ENCODE peak calls at places on chromosomes 6 and 20, in nine cellular contexts. N, H, B, I, W, Z, R, G and P are unnamed samples.

GRCh38 chr6:151763303-151763702 is 44.2 kb upstream of the ESR1 start:
- DNase-seq in R (no peak), H (no peak), B (no peak), Z (no peak), G (no peak), I (no peak), N (no peak), W (no peak), P (peak; percentile 34)

GRCh38 chr6:99341862-99342455 is 7.5 kb downstream of the FAXC start:
- DNase-seq in G (no peak), I (no peak), Z (no peak), N (no peak), H (no peak), R (no peak), B (no peak), W (no peak), P (no peak)

GRCh38 chr6:37285861-37286311 is 27.9 kb upstream of the TMEM217 start:
- DNase-seq in G (no peak), R (no peak), N (no peak), B (no peak), W (no peak), H (no peak), Z (peak; percentile 42), I (no peak), P (no peak)

GRCh38 chr20:51584737-51585136 is 42.2 kb upstream of the NFATC2 start:
- DNase-seq in W (no peak), I (no peak), R (no peak), B (no peak), G (no peak), Z (no peak), N (no peak), H (no peak), P (no peak)

GRCh38 chr6:45021652-45022051 is 306.5 kb upstream of the RUNX2 start:
- DNase-seq in Z (no peak), G (no peak), I (no peak), R (no peak), N (no peak), W (no peak), B (no peak), H (no peak), P (no peak)

GRCh38 chr20:23048283-23049200 is 930 bp downstream of the THBD start:
- DNase-seq in H (peak; percentile 36), I (no peak), N (no peak), G (peak; percentile 72), R (no peak), W (no peak), B (peak; percentile 62), Z (peak; percentile 53), P (peak; percentile 78)

GRCh38 chr6:148147431-148147830 is 195.2 kb upstream of the SASH1 start:
- DNase-seq in H (no peak), I (no peak), G (no peak), B (no peak), N (no peak), Z (no peak), W (no peak), R (no peak), P (no peak)

GRCh38 chr6:128000363-128000762 is 99.5 kb upstream of the THEMIS start:
- DNase-seq in H (no peak), Z (no peak), G (no peak), N (no peak), R (no peak), B (no peak), W (no peak), I (no peak), P (no peak)

GRCh38 chr6:116531675-116532570 is 13.6 kb downstream of the TRAPPC3L start:
- DNase-seq in G (peak; percentile 73), N (peak; percentile 31), B (peak; percentile 69), R (peak; percentile 65), I (peak; percentile 61), W (no peak), H (peak; percentile 63), Z (peak; percentile 63), P (peak; percentile 77)

GRCh38 chr6:139154885-139155547 is 20.1 kb downstream of the HECA start:
- DNase-seq in I (no peak), G (no peak), R (no peak), N (no peak), B (no peak), Z (no peak), H (no peak), W (no peak), P (no peak)

GRCh38 chr20:58439974-58440767 is 51.1 kb downstream of the VAPB start:
- DNase-seq in I (no peak), H (no peak), B (no peak), W (no peak), N (no peak), G (no peak), R (no peak), Z (no peak), P (no peak)

GRCh38 chr6:51717477-51717876 is 369.9 kb downstream of the PKHD1 start:
- DNase-seq in W (no peak), B (no peak), H (no peak), N (no peak), R (no peak), G (no peak), I (no peak), Z (no peak), P (no peak)

GRCh38 chr6:126625019-126625418 is 285.1 kb downstream of the CENPW start:
- DNase-seq in I (peak; percentile 29), R (no peak), B (peak; percentile 58), G (peak; percentile 50), W (no peak), Z (no peak), H (no peak), N (no peak), P (peak; percentile 51)

GRCh38 chr6:125957845-125958244 is 1.3 kb downstream of the HINT3 start:
- DNase-seq in I (no peak), W (no peak), N (no peak), Z (peak; percentile 37), R (peak; percentile 59), H (no peak), G (no peak), B (no peak), P (no peak)

GRCh38 chr6:2819891-2820814 is 21.5 kb downstream of the SERPINB1 start:
- DNase-seq in G (no peak), B (no peak), Z (no peak), N (no peak), W (no peak), I (no peak), H (no peak), R (no peak), P (no peak)

GRCh38 chr6:82576284-82576683 is 212.7 kb downstream of the TPBG start:
- DNase-seq in B (no peak), H (no peak), W (no peak), Z (no peak), G (no peak), N (no peak), R (no peak), I (no peak), P (no peak)

GRCh38 chr6:43107344-43108062 is 31.4 kb downstream of the PTK7 start:
- DNase-seq in Z (no peak), I (no peak), N (no peak), H (no peak), B (no peak), G (no peak), R (no peak), W (no peak), P (no peak)

GRCh38 chr6:165883851-165884640 is 221.0 kb upstream of the PDE10A start:
- DNase-seq in G (no peak), I (no peak), H (no peak), Z (no peak), N (no peak), B (no peak), R (no peak), W (no peak), P (no peak)

GRCh38 chr6:52994031-52994788 is 874 bp downstream of the GSTA4 start:
- DNase-seq in I (no peak), B (peak; percentile 19), G (peak; percentile 17), N (no peak), R (no peak), W (no peak), H (no peak), Z (no peak), P (peak; percentile 47)

GRCh38 chr20:25282796-25283195 is 34.9 kb downstream of the PYGB start:
- DNase-seq in N (no peak), Z (no peak), R (no peak), W (no peak), B (no peak), I (no peak), H (no peak), G (no peak), P (no peak)

GRCh38 chr20:44072381-44072780 is 114.6 kb downstream of the JPH2 start:
- DNase-seq in W (no peak), I (no peak), H (no peak), N (no peak), R (no peak), Z (no peak), B (no peak), G (no peak), P (no peak)

GRCh38 chr6:55536579-55536978 is 42.4 kb downstream of the HMGCLL1 start:
- DNase-seq in B (no peak), W (no peak), N (no peak), Z (no peak), G (no peak), I (no peak), R (no peak), H (no peak), P (no peak)